ENCODE peak calls at places on chromosomes 1 and 21, in four cellular contexts. E is left ventricle myocardium inferior, C is AG10803, J is astrocyte. O is an unnamed sample.

GRCh38 chr1:46806196-46807020 is 7.6 kb downstream of the CYP4B1 start:
- DNase-seq in E (peak; percentile 79), C (peak; percentile 12), J (no peak), O (peak; percentile 2)

GRCh38 chr21:26116456-26117011 is 54.0 kb downstream of the APP start:
- DNase-seq in E (no peak), C (peak; percentile 92), J (peak; percentile 49), O (peak; percentile 68)

GRCh38 chr1:17984510-17985085 is 123.0 kb upstream of the IGSF21 start:
- DNase-seq in E (no peak), C (no peak), J (peak; percentile 1), O (peak; percentile 4)

GRCh38 chr21:45641480-45642035 is 2.0 kb upstream of the PCBP3 start:
- DNase-seq in E (no peak), C (no peak), J (no peak), O (no peak)

GRCh38 chr1:31570228-31570627 is 6.1 kb upstream of the TINAGL1 start:
- DNase-seq in E (no peak), C (no peak), J (no peak), O (no peak)

GRCh38 chr1:246113555-246114095 is 393.5 kb downstream of the SMYD3 start:
- DNase-seq in E (no peak), C (no peak), J (no peak), O (peak; percentile 17)

GRCh38 chr1:227424159-227424680 is 105.9 kb upstream of the CDC42BPA start:
- DNase-seq in E (no peak), C (peak; percentile 30), J (no peak), O (no peak)

GRCh38 chr21:38766987-38767722 is 38.6 kb upstream of the ETS2 start:
- DNase-seq in E (no peak), C (no peak), J (no peak), O (no peak)

GRCh38 chr1:59952065-59952464 is 25.5 kb upstream of the CYP2J2 start:
- DNase-seq in E (no peak), C (peak; percentile 15), J (peak; percentile 13), O (peak; percentile 35)

GRCh38 chr1:192167941-192168685 is 9.9 kb downstream of the RGS18 start:
- DNase-seq in E (no peak), C (no peak), J (peak; percentile 7), O (peak; percentile 36)

GRCh38 chr1:186244825-186245224 is 130.2 kb downstream of the TPR start:
- DNase-seq in E (no peak), C (no peak), J (no peak), O (peak; percentile 53)

GRCh38 chr1:152697701-152698600 is at the start of gene LCE2A:
- DNase-seq in E (no peak), C (peak; percentile 18), J (no peak), O (no peak)

GRCh38 chr1:6317101-6317760 is 56.3 kb upstream of the GPR153 start:
- DNase-seq in E (no peak), C (no peak), J (no peak), O (peak; percentile 53)

GRCh38 chr1:91736146-91736998 is 149.6 kb downstream of the TGFBR3 start:
- DNase-seq in E (no peak), C (peak; percentile 63), J (peak; percentile 52), O (peak; percentile 46)

GRCh38 chr1:26290061-26290415 is 10.2 kb downstream of the SH3BGRL3 start:
- DNase-seq in E (no peak), C (no peak), J (no peak), O (no peak)

GRCh38 chr1:69791311-69791710 is 223.6 kb downstream of the LRRC7 start:
- DNase-seq in E (no peak), C (peak; percentile 31), J (peak; percentile 1), O (peak; percentile 27)

GRCh38 chr1:196400478-196401453 is 207.5 kb downstream of the KCNT2 start:
- DNase-seq in E (no peak), C (peak; percentile 84), J (peak; percentile 93), O (peak; percentile 95)

GRCh38 chr21:29638138-29638537 is 301.7 kb downstream of the GRIK1 start:
- DNase-seq in E (no peak), C (no peak), J (no peak), O (no peak)

GRCh38 chr1:214958491-214958890 is 124.0 kb upstream of the KCNK2 start:
- DNase-seq in E (no peak), C (peak; percentile 56), J (no peak), O (peak; percentile 8)

GRCh38 chr1:173663159-173663558 is 6.5 kb downstream of the ANKRD45 start:
- DNase-seq in E (no peak), C (no peak), J (no peak), O (no peak)

GRCh38 chr1:42931911-42932422 is 26.7 kb downstream of the SLC2A1 start:
- DNase-seq in E (peak; percentile 59), C (no peak), J (no peak), O (no peak)

GRCh38 chr1:156193488-156194299 is at the start of gene SLC25A44:
- DNase-seq in E (peak; percentile 95), C (peak; percentile 98), J (peak; percentile 96), O (peak; percentile 99)

GRCh38 chr1:156198831-156199349 is 5.0 kb downstream of the SLC25A44 start:
- DNase-seq in E (no peak), C (no peak), J (no peak), O (no peak)

GRCh38 chr1:156195853-156196252 is 1.9 kb downstream of the SLC25A44 start:
- DNase-seq in E (no peak), C (no peak), J (no peak), O (no peak)

GRCh38 chr1:156194300-156194652 is 372 bp downstream of the SLC25A44 start:
- DNase-seq in E (no peak), C (no peak), J (no peak), O (peak; percentile 19)

GRCh38 chr1:156196445-156196844 is 2.5 kb downstream of the SLC25A44 start:
- DNase-seq in E (no peak), C (no peak), J (no peak), O (no peak)
- TF ChIP-seq CTCF in E (no peak), C (no peak), J (no peak), O (no peak)

GRCh38 chr1:38783659-38784229 is 75.8 kb downstream of the RRAGC start:
- DNase-seq in E (no peak), C (no peak), J (no peak), O (no peak)
- H3K4me3 ChIP-seq in E (peak overlapping the region; percentile 14), C (no peak overlapping the region), J (no peak overlapping the region), O (no peak overlapping the region)

GRCh38 chr1:201357211-201357610 is 20.3 kb downstream of the TNNT2 start:
- DNase-seq in E (peak; percentile 55), C (no peak), J (no peak), O (no peak)
- TF ChIP-seq CTCF in E (no peak), C (no peak), J (no peak), O (no peak)

DNA sequence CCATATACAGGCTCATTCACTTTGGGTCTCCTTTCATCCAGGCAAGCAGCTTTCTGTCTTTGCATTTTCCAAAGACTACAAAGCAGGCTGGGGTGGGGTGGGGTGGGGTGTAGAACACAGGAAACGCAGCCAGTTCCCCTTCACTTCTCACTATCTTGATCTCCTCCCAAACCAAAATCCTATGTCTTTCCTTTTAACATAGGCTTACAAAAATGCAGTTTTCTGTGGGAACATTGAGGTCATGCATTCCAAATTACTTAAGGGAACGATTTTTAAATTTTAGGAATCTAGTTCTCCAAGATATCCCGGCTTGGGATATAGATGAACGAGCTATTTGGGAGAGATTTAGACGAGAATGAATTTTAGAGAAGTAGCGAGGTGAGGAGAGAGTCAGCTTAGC is 948 bp upstream of the STX12 start:
- DNase-seq in E (no peak), C (peak; percentile 74), J (peak; percentile 33), O (peak; percentile 54)
- H3K4me3 ChIP-seq in E (peak overlapping the region; percentile 90), C (peak overlapping the region; percentile 97), J (peak overlapping the region; percentile 89), O (no peak overlapping the region)

GRCh38 chr1:156619582-156619955 is 354 bp downstream of the HAPLN2 start:
- DNase-seq in E (no peak), C (no peak), J (no peak), O (no peak)

GRCh38 chr1:156615946-156616345 is 3.3 kb upstream of the HAPLN2 start:
- DNase-seq in E (no peak), C (no peak), J (no peak), O (no peak)

GRCh38 chr1:156618853-156619581 is at the start of gene HAPLN2:
- DNase-seq in E (no peak), C (no peak), J (no peak), O (no peak)

GRCh38 chr1:156616463-156616862 is 2.8 kb upstream of the HAPLN2 start:
- DNase-seq in E (peak; percentile 41), C (no peak), J (peak; percentile 51), O (peak; percentile 66)
- TF ChIP-seq CTCF in E (peak; percentile 31), C (peak; percentile 9), J (no peak), O (no peak)

DNA sequence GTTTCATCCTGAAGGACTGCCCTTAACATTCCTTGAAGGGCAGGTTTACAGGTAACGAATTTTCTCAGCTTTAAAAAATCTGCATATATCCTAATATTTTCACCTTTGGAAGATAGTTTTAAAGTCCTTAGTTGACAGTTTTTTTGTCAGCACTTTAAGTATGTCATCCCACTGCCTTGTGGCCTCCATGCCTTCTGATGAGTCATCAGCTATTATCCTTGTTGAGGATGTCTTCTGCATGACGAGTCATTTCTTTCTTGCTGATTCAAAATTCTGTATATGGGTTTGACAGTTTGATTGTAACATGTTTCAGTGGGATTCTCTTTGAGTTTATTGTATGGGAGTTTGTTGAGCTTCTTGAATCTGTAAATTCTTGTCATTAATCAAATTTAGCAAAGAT is 500.6 kb downstream of the DISC1 start:
- DNase-seq in E (no peak), C (peak; percentile 85), J (peak; percentile 83), O (peak; percentile 53)
- H3K4me3 ChIP-seq in E (no peak overlapping the region), C (no peak overlapping the region), J (no peak overlapping the region), O (no peak overlapping the region)

O was measured in cardiac fibroblast.